ENCODE peak calls at places on chromosome 16, in eight cellular contexts. S is lower lobe of right lung; Z is astrocyte of the spinal cord; P is fibroblast of lung; K is AG04449; D is CD4-positive, alpha-beta T cell; C is lung; O is OCI-LY7. G is an unnamed sample.

GRCh38 chr16:70789231-70789926 is 11.6 kb downstream of the VAC14 start:
- DNase-seq in S (no peak), Z (peak; percentile 54), P (peak; percentile 85), K (no peak), D (no peak), C (no peak), O (no peak), G (peak; percentile 29)

GRCh38 chr16:30903596-30903995 is 7.2 kb downstream of the CTF1 start:
- DNase-seq in S (peak; percentile 51), Z (no peak), P (no peak), K (no peak), D (no peak), C (no peak), O (peak; percentile 38), G (no peak)

GRCh38 chr16:27385398-27385797 is 16.6 kb upstream of the IL21R start:
- DNase-seq in S (no peak), Z (no peak), P (no peak), K (no peak), D (no peak), C (no peak), O (no peak), G (no peak)

GRCh38 chr16:76882105-76882504 is 308.9 kb upstream of the MON1B start:
- DNase-seq in S (no peak), Z (no peak), P (no peak), K (no peak), D (no peak), C (no peak), O (no peak), G (no peak)

GRCh38 chr16:12173121-12173520 is 196.6 kb downstream of the SNX29 start:
- DNase-seq in S (no peak), Z (no peak), P (no peak), K (no peak), D (no peak), C (no peak), O (no peak), G (no peak)

GRCh38 chr16:50460538-50461399 is 87.4 kb upstream of the NKD1 start:
- DNase-seq in S (no peak), Z (no peak), P (no peak), K (no peak), D (no peak), C (no peak), O (no peak), G (no peak)

GRCh38 chr16:9370071-9370491 is 278.6 kb downstream of the HAPSTR1 start:
- DNase-seq in S (no peak), Z (no peak), P (no peak), K (no peak), D (no peak), C (no peak), O (no peak), G (no peak)

GRCh38 chr16:79997257-79997656 is 396.7 kb upstream of the MAF start:
- DNase-seq in S (no peak), Z (peak; percentile 9), P (peak; percentile 10), K (no peak), D (no peak), C (no peak), O (peak; percentile 10), G (peak; percentile 17)

GRCh38 chr16:2969545-2970521 is 685 bp downstream of the PAQR4 start:
- DNase-seq in S (peak; percentile 82), Z (peak; percentile 33), P (peak; percentile 19), K (no peak), D (peak; percentile 56), C (peak; percentile 45), O (peak; percentile 87), G (peak; percentile 21)

GRCh38 chr16:68382296-68382718 is 66.0 kb downstream of the SMPD3 start:
- DNase-seq in S (peak; percentile 38), Z (no peak), P (no peak), K (no peak), D (no peak), C (no peak), O (peak; percentile 65), G (no peak)
- TF ChIP-seq CTCF in S (peak; percentile 29), Z (peak; percentile 29), P (no peak), K (no peak), D (no peak), C (no peak), O (peak; percentile 72), G (peak; percentile 67)

GRCh38 chr16:85546585-85547447 is 66.3 kb upstream of the GSE1 start:
- DNase-seq in S (no peak), Z (no peak), P (no peak), K (no peak), D (no peak), C (no peak), O (no peak), G (no peak)
- TF ChIP-seq CTCF in S (peak; percentile 29), Z (peak; percentile 32), P (no peak), K (peak; percentile 20), D (no peak), C (no peak), O (no peak), G (no peak)

DNA sequence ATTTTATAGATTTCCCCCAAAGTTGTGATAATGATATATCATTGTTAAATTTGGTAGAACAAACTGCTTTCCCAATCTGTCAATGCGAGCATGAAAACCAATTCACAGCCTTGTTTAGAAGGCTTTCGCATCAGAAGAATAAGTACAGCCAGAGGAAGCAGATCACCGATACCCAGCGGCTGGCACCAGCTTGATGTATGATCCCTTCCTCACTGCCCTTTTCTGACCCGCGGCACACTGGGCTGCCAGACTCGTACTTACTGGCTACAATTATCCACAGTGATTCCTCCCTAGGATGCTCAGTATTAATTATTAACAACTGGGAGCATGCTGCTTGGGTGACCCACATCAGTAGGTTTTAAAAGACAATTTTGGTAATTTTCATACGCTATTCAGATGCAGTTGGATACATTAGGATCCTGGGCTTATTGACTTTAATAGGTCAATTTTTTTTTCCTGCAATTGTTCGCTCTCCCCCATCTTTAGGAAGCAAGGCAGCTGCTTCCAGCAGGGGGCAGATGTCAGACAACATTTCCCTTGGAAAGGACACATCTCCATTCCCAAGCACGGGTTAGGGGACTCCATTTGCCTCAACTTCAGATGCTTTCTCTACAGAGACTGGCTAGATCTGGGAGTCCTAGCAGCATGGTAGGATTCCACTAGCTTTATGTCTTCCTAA is 582.7 kb upstream of the PSMD7 start:
- DNase-seq in S (no peak), Z (peak; percentile 3), P (peak; percentile 41), K (no peak), D (no peak), C (no peak), O (peak; percentile 2), G (peak; percentile 16)
- TF ChIP-seq CTCF in S (peak; percentile 42), Z (peak; percentile 50), P (peak; percentile 24), K (peak; percentile 21), D (no peak), C (no peak), O (peak; percentile 64), G (peak; percentile 80)

GRCh38 chr16:736936-737481 is 3.8 kb downstream of the CIAO3 start:
- DNase-seq in S (no peak), Z (no peak), P (no peak), K (no peak), D (no peak), C (no peak), O (no peak), G (no peak)

GRCh38 chr16:739560-740458 is 988 bp downstream of the CIAO3 start:
- DNase-seq in S (no peak), Z (no peak), P (no peak), K (no peak), D (no peak), C (no peak), O (no peak), G (no peak)

GRCh38 chr16:740764-741505 is at the start of gene CIAO3:
- DNase-seq in S (peak; percentile 93), Z (peak; percentile 87), P (peak; percentile 88), K (peak; percentile 26), D (peak; percentile 95), C (peak; percentile 87), O (peak; percentile 96), G (peak; percentile 85)

GRCh38 chr16:741986-742629 is 1.3 kb upstream of the CIAO3 start:
- DNase-seq in S (no peak), Z (no peak), P (no peak), K (no peak), D (no peak), C (no peak), O (no peak), G (no peak)

GRCh38 chr16:740459-740763 is 386 bp downstream of the CIAO3 start:
- DNase-seq in S (peak; percentile 65), Z (no peak), P (no peak), K (no peak), D (no peak), C (no peak), O (no peak), G (no peak)
- TF ChIP-seq CTCF in S (no peak), Z (no peak), P (no peak), K (no peak), D (no peak), C (no peak), O (no peak), G (no peak)

DNA sequence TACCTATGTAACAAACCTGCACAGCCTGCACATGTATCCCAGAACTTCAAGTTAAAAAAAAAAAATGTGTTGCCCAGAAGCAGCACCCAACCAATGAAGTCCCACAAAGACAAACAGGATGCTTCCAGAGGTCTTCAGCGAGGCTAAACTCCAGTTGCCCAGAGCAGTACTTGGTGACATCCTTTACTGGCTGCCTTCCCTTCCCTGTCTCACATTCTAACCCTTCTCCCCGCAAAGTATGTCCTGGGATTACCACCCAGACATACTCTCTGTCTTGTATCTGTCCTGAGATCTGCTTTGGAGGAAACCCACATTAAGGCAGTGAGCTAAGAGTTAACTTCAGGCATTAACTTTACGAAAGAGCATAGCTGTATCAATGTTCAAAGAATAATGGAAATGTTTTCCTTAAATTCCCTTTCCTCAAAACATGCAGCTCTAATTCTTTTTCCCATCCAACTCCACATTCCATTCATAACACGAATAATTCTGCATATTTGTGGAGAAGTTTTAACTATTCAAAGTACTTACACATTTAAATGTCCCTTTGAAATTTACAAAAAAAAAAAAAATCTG is 385.2 kb downstream of the NPIPA8 start:
- DNase-seq in S (no peak), Z (no peak), P (no peak), K (no peak), D (no peak), C (no peak), O (no peak), G (peak; percentile 6)
- TF ChIP-seq CTCF in S (no peak), Z (no peak), P (no peak), K (no peak), D (no peak), C (no peak), O (no peak), G (no peak)

GRCh38 chr16:68306633-68307032 is 4.1 kb downstream of the SLC7A6OS start:
- DNase-seq in S (no peak), Z (no peak), P (no peak), K (no peak), D (no peak), C (no peak), O (no peak), G (no peak)

GRCh38 chr16:68313116-68313515 is 2.3 kb downstream of the PRMT7 start:
- DNase-seq in S (no peak), Z (no peak), P (no peak), K (no peak), D (no peak), C (no peak), O (no peak), G (no peak)

GRCh38 chr16:68311316-68311620 is 449 bp downstream of the PRMT7 start:
- DNase-seq in S (no peak), Z (peak; percentile 40), P (no peak), K (no peak), D (no peak), C (no peak), O (no peak), G (peak; percentile 30)

GRCh38 chr16:68309798-68310197 is 948 bp downstream of the SLC7A6OS start:
- DNase-seq in S (no peak), Z (no peak), P (no peak), K (no peak), D (no peak), C (no peak), O (peak; percentile 38), G (no peak)

GRCh38 chr16:68310441-68311315 is at the start of the genes PRMT7 and SLC7A6OS:
- DNase-seq in S (peak; percentile 96), Z (peak; percentile 90), P (peak; percentile 87), K (no peak), D (peak; percentile 92), C (peak; percentile 92), O (peak; percentile 95), G (peak; percentile 83)
- TF ChIP-seq CTCF in S (peak; percentile 50), Z (peak; percentile 10), P (no peak), K (no peak), D (peak; percentile 14), C (no peak), O (no peak), G (peak; percentile 49)